ENCODE peak calls at places on chromosomes 7 and 10, in four cellular contexts. T is right atrium auricular region, E is GM12891, M is mesendoderm. W is an unnamed sample.

GRCh38 chr7:51014811-51015210 is 232.1 kb upstream of the GRB10 start:
- DNase-seq in T (peak; percentile 43), E (no peak), M (no peak), W (no peak)

GRCh38 chr10:114367676-114368391 is 36.5 kb downstream of the AFAP1L2 start:
- DNase-seq in T (no peak), E (no peak), M (no peak), W (no peak)

GRCh38 chr7:29091121-29091601 is 55.2 kb downstream of the CPVL start:
- DNase-seq in T (no peak), E (no peak), M (peak; percentile 34), W (no peak)

GRCh38 chr7:121178869-121179497 is 149.8 kb upstream of the WNT16 start:
- DNase-seq in T (no peak), E (no peak), M (no peak), W (no peak)

GRCh38 chr10:30977385-30977784 is 54.3 kb downstream of the ZNF438 start:
- DNase-seq in T (no peak), E (no peak), M (no peak), W (no peak)

GRCh38 chr10:100911472-100911871 is 1.3 kb upstream of the SLF2 start:
- DNase-seq in T (no peak), E (no peak), M (no peak), W (no peak)

GRCh38 chr10:70669015-70669414 is 3.3 kb upstream of the ADAMTS14 start:
- DNase-seq in T (no peak), E (no peak), M (no peak), W (no peak)

GRCh38 chr10:44706745-44707144 is 204.4 kb upstream of the TMEM72 start:
- DNase-seq in T (no peak), E (no peak), M (no peak), W (no peak)

GRCh38 chr7:130388671-130389070 is 8.4 kb downstream of the CPA1 start:
- DNase-seq in T (no peak), E (no peak), M (no peak), W (no peak)

GRCh38 chr10:130656582-130657133 is 520.5 kb downstream of the GLRX3 start:
- DNase-seq in T (peak; percentile 44), E (no peak), M (no peak), W (no peak)

GRCh38 chr7:13981070-13981469 is 8.4 kb downstream of the ETV1 start:
- DNase-seq in T (peak; percentile 78), E (no peak), M (peak; percentile 89), W (no peak)

GRCh38 chr10:122656741-122657140 is 42.9 kb downstream of the C10orf120 start:
- DNase-seq in T (no peak), E (no peak), M (no peak), W (peak; percentile 41)

GRCh38 chr7:73701357-73701995 is 18.0 kb downstream of the STX1A start:
- DNase-seq in T (no peak), E (no peak), M (peak; percentile 95), W (no peak)

GRCh38 chr7:1228535-1229333 is 3.9 kb upstream of the UNCX start:
- DNase-seq in T (no peak), E (no peak), M (no peak), W (no peak)

GRCh38 chr7:93890041-93890463 is 501 bp downstream of the TFPI2 start:
- DNase-seq in T (no peak), E (no peak), M (peak; percentile 76), W (peak; percentile 75)

GRCh38 chr7:157541295-157541608 is 204.4 kb downstream of the DNAJB6 start:
- DNase-seq in T (no peak), E (no peak), M (no peak), W (peak; percentile 66)

GRCh38 chr10:131859341-131860020 is 41.3 kb upstream of the PPP2R2D start:
- DNase-seq in T (no peak), E (no peak), M (no peak), W (peak; percentile 43)

GRCh38 chr7:39890411-39890810 is 59.6 kb upstream of the CDK13 start:
- DNase-seq in T (no peak), E (no peak), M (no peak), W (no peak)

GRCh38 chr7:41942468-41943097 is 239.7 kb upstream of the INHBA start:
- DNase-seq in T (no peak), E (no peak), M (no peak), W (peak; percentile 79)

GRCh38 chr10:33122014-33122788 is 164.2 kb upstream of the ITGB1 start:
- DNase-seq in T (peak; percentile 52), E (no peak), M (no peak), W (no peak)

GRCh38 chr10:113767222-113767621 is 15.7 kb downstream of the PLEKHS1 start:
- DNase-seq in T (no peak), E (no peak), M (no peak), W (no peak)

GRCh38 chr10:95275726-95276366 is 15.0 kb downstream of the PDLIM1 start:
- DNase-seq in T (no peak), E (no peak), M (no peak), W (no peak)

GRCh38 chr10:44938938-44939337 is 20.7 kb upstream of the RASSF4 start:
- DNase-seq in T (peak; percentile 13), E (no peak), M (no peak), W (no peak)

GRCh38 chr7:523436-524336 is 4.0 kb upstream of the PDGFA start:
- DNase-seq in T (no peak), E (no peak), M (no peak), W (no peak)

GRCh38 chr7:93902777-93903423 is 3.5 kb upstream of the GNGT1 start:
- DNase-seq in T (no peak), E (no peak), M (peak; percentile 77), W (no peak)

GRCh38 chr10:12814166-12814565 is 187.3 kb downstream of the CCDC3 start:
- DNase-seq in T (no peak), E (no peak), M (no peak), W (peak; percentile 38)

GRCh38 chr10:95308389-95309302 is 17.8 kb upstream of the PDLIM1 start:
- DNase-seq in T (peak; percentile 93), E (no peak), M (peak; percentile 83), W (no peak)